ENCODE peak calls at places on chromosome 13, in four cellular contexts. X is AG09319; O is amygdala; B is effector memory CD4-positive, alpha-beta T cell. L is an unnamed sample.

GRCh38 chr13:78657699-78658629 is 991 bp downstream of the OBI1 start:
- DNase-seq in X (no peak), O (no peak), B (no peak), L (peak; percentile 92)

GRCh38 chr13:99886706-99887105 is 84.9 kb downstream of the ZIC5 start:
- DNase-seq in X (no peak), O (no peak), B (no peak), L (no peak)

GRCh38 chr13:69565334-69565733 is 542.3 kb upstream of the ATXN8OS start:
- DNase-seq in X (no peak), O (no peak), B (no peak), L (peak; percentile 51)

GRCh38 chr13:68046900-68047299 is 816.8 kb upstream of the PCDH9 start:
- DNase-seq in X (no peak), O (no peak), B (no peak), L (no peak)

GRCh38 chr13:41408061-41408460 is 49.3 kb upstream of the RGCC start:
- DNase-seq in X (no peak), O (no peak), B (no peak), L (no peak)

GRCh38 chr13:75194717-75195116 is 287.3 kb downstream of the TBC1D4 start:
- DNase-seq in X (no peak), O (no peak), B (no peak), L (no peak)

GRCh38 chr13:102825400-102825799 is 20.4 kb upstream of the ERCC5 start:
- DNase-seq in X (no peak), O (no peak), B (no peak), L (no peak)

GRCh38 chr13:97433727-97434416 is at the start of gene RAP2A:
- DNase-seq in X (peak; percentile 84), O (peak; percentile 93), B (peak; percentile 84), L (peak; percentile 94)